ENCODE peak calls at places on chromosome 11, in six cellular contexts. One of them, this sample, is unnamed.

GRCh38 chr11:119087747-119088241 is 3.1 kb downstream of the HMBS start:
- DNase-seq in activated CD4-positive, alpha-beta T cell treated with anti-CD3 and anti-CD28 coated beads, Interleukin-2, amount 50 U/mL, for 48 hours: no peak
- DNase-seq in stimulated activated naive CD8-positive, alpha-beta T cell treated with anti-CD3 and anti-CD28 coated beads, Interleukin-15, Interleukin-2, amounts not matched to agents 100 U/mL and 50 U/mL, for 24 hours: no peak
- DNase-seq in stimulated activated CD4-positive, alpha-beta T cell treated with anti-CD3 and anti-CD28 coated beads, Interleukin-4, amount 100 ng/mL, for 4 hours: no peak
- DNase-seq in HAP-1: no peak
- DNase-seq in NCI-H226: no peak
- DNase-seq in this sample: no peak

GRCh38 chr11:108592591-108593213 is 866 bp downstream of the EXPH5 start:
- DNase-seq in stimulated activated CD4-positive, alpha-beta T cell treated with anti-CD3 and anti-CD28 coated beads, Interleukin-4, amount 100 ng/mL, for 4 hours: peak; percentile 42
- DNase-seq in activated CD4-positive, alpha-beta T cell treated with anti-CD3 and anti-CD28 coated beads, Interleukin-2, amount 50 U/mL, for 48 hours: peak; percentile 40
- DNase-seq in NCI-H226: no peak
- DNase-seq in HAP-1: no peak
- DNase-seq in stimulated activated naive CD8-positive, alpha-beta T cell treated with anti-CD3 and anti-CD28 coated beads, Interleukin-15, Interleukin-2, amounts not matched to agents 100 U/mL and 50 U/mL, for 24 hours: peak; percentile 47
- DNase-seq in this sample: peak; percentile 32

GRCh38 chr11:119417726-119418540 is 5.0 kb downstream of the THY1 start:
- DNase-seq in activated CD4-positive, alpha-beta T cell treated with anti-CD3 and anti-CD28 coated beads, Interleukin-2, amount 50 U/mL, for 48 hours: no peak
- DNase-seq in HAP-1: no peak
- DNase-seq in stimulated activated naive CD8-positive, alpha-beta T cell treated with anti-CD3 and anti-CD28 coated beads, Interleukin-15, Interleukin-2, amounts not matched to agents 100 U/mL and 50 U/mL, for 24 hours: no peak
- DNase-seq in NCI-H226: peak; percentile 93
- DNase-seq in stimulated activated CD4-positive, alpha-beta T cell treated with anti-CD3 and anti-CD28 coated beads, Interleukin-4, amount 100 ng/mL, for 4 hours: no peak
- DNase-seq in this sample: no peak

GRCh38 chr11:17328856-17329490 is 22.6 kb upstream of the NCR3LG1 start:
- DNase-seq in HAP-1: no peak
- DNase-seq in NCI-H226: no peak
- DNase-seq in stimulated activated naive CD8-positive, alpha-beta T cell treated with anti-CD3 and anti-CD28 coated beads, Interleukin-15, Interleukin-2, amounts not matched to agents 100 U/mL and 50 U/mL, for 24 hours: no peak
- DNase-seq in activated CD4-positive, alpha-beta T cell treated with anti-CD3 and anti-CD28 coated beads, Interleukin-2, amount 50 U/mL, for 48 hours: no peak
- DNase-seq in stimulated activated CD4-positive, alpha-beta T cell treated with anti-CD3 and anti-CD28 coated beads, Interleukin-4, amount 100 ng/mL, for 4 hours: no peak
- DNase-seq in this sample: no peak

GRCh38 chr11:69599502-69599901 is 41.5 kb upstream of the CCND1 start:
- DNase-seq in stimulated activated naive CD8-positive, alpha-beta T cell treated with anti-CD3 and anti-CD28 coated beads, Interleukin-15, Interleukin-2, amounts not matched to agents 100 U/mL and 50 U/mL, for 24 hours: no peak
- DNase-seq in NCI-H226: no peak
- DNase-seq in stimulated activated CD4-positive, alpha-beta T cell treated with anti-CD3 and anti-CD28 coated beads, Interleukin-4, amount 100 ng/mL, for 4 hours: no peak
- DNase-seq in HAP-1: no peak
- DNase-seq in activated CD4-positive, alpha-beta T cell treated with anti-CD3 and anti-CD28 coated beads, Interleukin-2, amount 50 U/mL, for 48 hours: no peak
- DNase-seq in this sample: no peak

GRCh38 chr11:65214212-65214845 is 32.6 kb downstream of the CAPN1 start:
- DNase-seq in NCI-H226: no peak
- DNase-seq in HAP-1: no peak
- DNase-seq in stimulated activated naive CD8-positive, alpha-beta T cell treated with anti-CD3 and anti-CD28 coated beads, Interleukin-15, Interleukin-2, amounts not matched to agents 100 U/mL and 50 U/mL, for 24 hours: no peak
- DNase-seq in stimulated activated CD4-positive, alpha-beta T cell treated with anti-CD3 and anti-CD28 coated beads, Interleukin-4, amount 100 ng/mL, for 4 hours: no peak
- DNase-seq in activated CD4-positive, alpha-beta T cell treated with anti-CD3 and anti-CD28 coated beads, Interleukin-2, amount 50 U/mL, for 48 hours: no peak
- DNase-seq in this sample: no peak

GRCh38 chr11:96309001-96309642 is 33.9 kb downstream of the MAML2 start:
- DNase-seq in activated CD4-positive, alpha-beta T cell treated with anti-CD3 and anti-CD28 coated beads, Interleukin-2, amount 50 U/mL, for 48 hours: no peak
- DNase-seq in HAP-1: peak; percentile 77
- DNase-seq in stimulated activated naive CD8-positive, alpha-beta T cell treated with anti-CD3 and anti-CD28 coated beads, Interleukin-15, Interleukin-2, amounts not matched to agents 100 U/mL and 50 U/mL, for 24 hours: no peak
- DNase-seq in NCI-H226: peak; percentile 64
- DNase-seq in stimulated activated CD4-positive, alpha-beta T cell treated with anti-CD3 and anti-CD28 coated beads, Interleukin-4, amount 100 ng/mL, for 4 hours: no peak
- DNase-seq in this sample: no peak

GRCh38 chr11:83097671-83098070 is 26.0 kb upstream of the RAB30 start:
- DNase-seq in activated CD4-positive, alpha-beta T cell treated with anti-CD3 and anti-CD28 coated beads, Interleukin-2, amount 50 U/mL, for 48 hours: no peak
- DNase-seq in stimulated activated naive CD8-positive, alpha-beta T cell treated with anti-CD3 and anti-CD28 coated beads, Interleukin-15, Interleukin-2, amounts not matched to agents 100 U/mL and 50 U/mL, for 24 hours: no peak
- DNase-seq in stimulated activated CD4-positive, alpha-beta T cell treated with anti-CD3 and anti-CD28 coated beads, Interleukin-4, amount 100 ng/mL, for 4 hours: no peak
- DNase-seq in NCI-H226: no peak
- DNase-seq in HAP-1: no peak
- DNase-seq in this sample: no peak

GRCh38 chr11:118923721-118924587 is 1.8 kb downstream of the BCL9L start:
- DNase-seq in stimulated activated CD4-positive, alpha-beta T cell treated with anti-CD3 and anti-CD28 coated beads, Interleukin-4, amount 100 ng/mL, for 4 hours: no peak
- DNase-seq in stimulated activated naive CD8-positive, alpha-beta T cell treated with anti-CD3 and anti-CD28 coated beads, Interleukin-15, Interleukin-2, amounts not matched to agents 100 U/mL and 50 U/mL, for 24 hours: no peak
- DNase-seq in activated CD4-positive, alpha-beta T cell treated with anti-CD3 and anti-CD28 coated beads, Interleukin-2, amount 50 U/mL, for 48 hours: no peak
- DNase-seq in NCI-H226: no peak
- DNase-seq in HAP-1: no peak
- DNase-seq in this sample: no peak

This sample was measured in lung.